ENCODE peak calls at places on chromosomes 6 and 20, in ten cellular contexts. A is RWPE1; K is lower leg skin; R is mucosa of descending colon; H is CD8-positive, alpha-beta T cell; N is AG09309; I is kidney epithelial cell; L is fibroblast of mammary gland; M is Peyer's patch; Y is GM13977. U is an unnamed sample.

GRCh38 chr6:89221971-89222887 is 5.1 kb upstream of the GABRR1 start:
- DNase-seq in A (no peak), K (no peak), R (no peak), H (no peak), N (no peak), I (no peak), L (peak; percentile 64), M (no peak), Y (no peak), U (no peak)

GRCh38 chr6:26553264-26553738 is 15.1 kb downstream of the HMGN4 start:
- DNase-seq in A (no peak), K (peak; percentile 95), R (no peak), H (peak; percentile 72), N (no peak), I (no peak), L (peak; percentile 75), M (peak; percentile 67), Y (peak; percentile 74), U (peak; percentile 57)

GRCh38 chr20:38728237-38728761 is 4.0 kb downstream of the SLC32A1 start:
- DNase-seq in A (no peak), K (no peak), R (no peak), H (no peak), N (no peak), I (no peak), L (no peak), M (no peak), Y (no peak), U (no peak)

GRCh38 chr6:90691823-90692222 is 105.0 kb upstream of the MAP3K7 start:
- DNase-seq in A (no peak), K (no peak), R (no peak), H (no peak), N (no peak), I (no peak), L (no peak), M (no peak), Y (no peak), U (no peak)

GRCh38 chr6:14542670-14543366 is 425.2 kb downstream of the CD83 start:
- DNase-seq in A (peak; percentile 48), K (no peak), R (no peak), H (no peak), N (no peak), I (peak; percentile 66), L (peak; percentile 95), M (no peak), Y (peak; percentile 28), U (no peak)

GRCh38 chr6:130513770-130514169 is 148.0 kb downstream of the TMEM200A start:
- DNase-seq in A (no peak), K (no peak), R (no peak), H (peak; percentile 38), N (peak; percentile 21), I (peak; percentile 82), L (peak; percentile 60), M (no peak), Y (peak; percentile 19), U (no peak)

GRCh38 chr20:58852559-58853271 is at the start of gene GNAS:
- DNase-seq in A (peak; percentile 90), K (no peak), R (peak; percentile 64), H (peak; percentile 52), N (no peak), I (no peak), L (peak; percentile 62), M (peak; percentile 65), Y (peak; percentile 77), U (peak; percentile 47)

GRCh38 chr20:52971498-52972189 is 514 bp upstream of the TSHZ2 start:
- DNase-seq in A (no peak), K (peak; percentile 84), R (no peak), H (no peak), N (no peak), I (no peak), L (no peak), M (no peak), Y (no peak), U (no peak)

GRCh38 chr20:51534764-51535386 is 7.6 kb downstream of the NFATC2 start:
- DNase-seq in A (no peak), K (no peak), R (no peak), H (no peak), N (no peak), I (no peak), L (no peak), M (no peak), Y (no peak), U (no peak)

GRCh38 chr20:60053125-60053812 is 95.0 kb downstream of the CDH26 start:
- DNase-seq in A (no peak), K (peak; percentile 12), R (no peak), H (no peak), N (no peak), I (no peak), L (no peak), M (no peak), Y (no peak), U (no peak)

GRCh38 chr6:109087661-109088264 is 6.9 kb downstream of the SESN1 start:
- DNase-seq in A (no peak), K (no peak), R (no peak), H (no peak), N (no peak), I (no peak), L (no peak), M (no peak), Y (no peak), U (no peak)

DNA sequence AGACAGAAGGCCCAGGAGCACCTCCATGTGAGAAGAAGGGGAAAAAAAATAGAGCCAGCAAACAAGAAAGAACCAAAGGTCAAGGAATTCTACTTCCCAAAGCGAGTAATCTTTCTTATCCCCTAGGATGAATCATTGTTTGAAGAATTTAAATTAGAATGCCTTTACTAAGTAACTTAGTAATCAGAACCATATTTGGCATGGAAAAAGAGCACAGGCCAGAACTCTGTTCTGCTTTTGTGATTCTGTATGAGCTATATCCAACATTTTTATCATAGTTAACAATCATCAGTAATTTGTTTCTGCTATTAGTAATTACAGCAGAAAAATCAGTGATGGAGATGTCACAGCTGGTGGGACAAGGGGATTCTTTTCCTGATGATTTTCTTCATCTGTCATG is 228.8 kb upstream of the FAM83B start:
- DNase-seq in A (peak; percentile 5), K (no peak), R (no peak), H (no peak), N (peak; percentile 74), I (peak; percentile 59), L (peak; percentile 74), M (no peak), Y (no peak), U (no peak)
- TF ChIP-seq CTCF in A (no peak), K (no peak), R (no peak), H (no peak), N (no peak), I (no peak), L (no peak), M (no peak), Y (no peak), U (no peak)

DNA sequence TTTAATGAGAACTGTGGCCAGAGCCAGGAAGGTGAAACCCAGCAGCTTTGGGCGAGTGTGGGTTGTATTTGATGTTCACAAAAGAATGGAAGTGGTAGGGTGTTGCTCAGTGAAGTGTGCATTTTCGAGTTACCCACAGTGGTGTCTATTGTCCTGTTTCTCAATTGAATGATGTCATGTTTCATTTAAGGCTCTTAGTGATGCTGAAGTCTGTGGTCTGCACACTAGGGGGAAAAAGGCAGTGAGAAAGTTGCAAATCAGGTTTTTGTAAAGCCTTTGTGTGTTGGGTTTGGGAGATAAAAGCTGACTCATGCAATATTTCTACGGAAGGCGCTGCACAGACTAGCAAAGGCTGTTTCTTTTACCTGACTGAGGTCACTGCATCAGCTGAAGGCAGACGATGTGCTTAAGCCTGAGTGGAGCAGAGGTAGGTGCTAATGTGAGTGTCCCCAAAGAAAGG is 121.1 kb downstream of the PLEKHG1 start:
- DNase-seq in A (peak; percentile 76), K (no peak), R (no peak), H (no peak), N (no peak), I (peak; percentile 97), L (no peak), M (no peak), Y (peak; percentile 81), U (peak; percentile 30)
- TF ChIP-seq CTCF in A (no peak), K (no peak), R (no peak), H (no peak), N (no peak), I (peak; percentile 16), L (no peak), M (peak; percentile 10), Y (no peak), U (peak; percentile 46)

GRCh38 chr6:161200610-161201201 is 73.2 kb downstream of the AGPAT4 start:
- DNase-seq in A (no peak), K (no peak), R (no peak), H (no peak), N (no peak), I (no peak), L (no peak), M (no peak), Y (no peak), U (no peak)
- TF ChIP-seq CTCF in A (no peak), K (no peak), R (no peak), H (no peak), N (no peak), I (peak; percentile 13), L (no peak), M (no peak), Y (no peak), U (peak; percentile 24)

DNA sequence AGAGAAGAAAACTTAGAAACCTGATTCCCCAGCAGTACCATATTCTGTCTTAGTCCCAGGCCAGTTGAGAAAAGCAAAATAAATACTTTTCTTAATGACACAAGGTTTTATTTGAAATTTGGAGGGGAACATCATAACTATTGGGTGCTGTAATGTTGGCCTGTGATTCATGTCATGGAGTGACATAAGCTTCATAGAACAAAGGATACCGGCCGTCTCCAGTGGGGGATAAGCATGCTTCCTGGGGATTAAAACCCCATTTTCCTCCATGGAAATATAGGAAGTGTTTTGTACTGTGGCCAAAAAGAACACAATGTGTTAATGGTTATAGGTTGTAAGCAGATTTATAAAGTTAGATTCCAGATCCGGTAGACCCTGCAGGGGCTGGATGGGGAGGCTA is 18.0 kb downstream of the MTHFD1L start:
- DNase-seq in A (no peak), K (peak; percentile 18), R (no peak), H (no peak), N (no peak), I (no peak), L (no peak), M (no peak), Y (no peak), U (no peak)
- TF ChIP-seq CTCF in A (no peak), K (no peak), R (no peak), H (no peak), N (no peak), I (no peak), L (no peak), M (no peak), Y (no peak), U (no peak)

GRCh38 chr20:20593447-20594170 is 118.8 kb downstream of the RALGAPA2 start:
- DNase-seq in A (peak; percentile 46), K (no peak), R (no peak), H (no peak), N (no peak), I (no peak), L (peak; percentile 67), M (no peak), Y (peak; percentile 36), U (no peak)

DNA sequence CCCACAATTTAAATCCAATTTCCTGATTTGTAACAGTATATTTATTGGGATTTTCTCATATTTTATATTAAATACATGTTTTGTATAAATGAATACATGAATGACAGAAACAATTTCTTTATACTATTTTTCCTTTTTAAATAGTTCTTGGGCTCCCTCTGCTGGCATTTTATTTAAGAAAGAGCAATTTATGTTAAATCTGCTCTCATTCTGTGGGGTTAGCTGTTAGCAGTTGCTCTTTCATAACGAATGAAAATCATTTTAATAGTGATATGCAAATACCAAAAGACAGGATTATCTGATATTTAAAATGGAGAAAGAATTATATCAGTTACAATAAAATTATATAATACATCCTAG is 118.3 kb downstream of the RALGAPA2 start:
- DNase-seq in A (peak; percentile 26), K (no peak), R (no peak), H (no peak), N (no peak), I (no peak), L (peak; percentile 46), M (no peak), Y (peak; percentile 17), U (no peak)
- TF ChIP-seq CTCF in A (peak; percentile 12), K (no peak), R (no peak), H (no peak), N (peak; percentile 27), I (peak; percentile 25), L (peak; percentile 30), M (no peak), Y (peak; percentile 22), U (peak; percentile 28)

U was measured in progenitor cell of endocrine pancreas.